ENCODE peak calls at places on chromosomes 4 and X, in six cellular contexts. T, Y, F, L, B and X are unnamed samples.

GRCh38 chr4:186266699-186267467 is 894 bp downstream of the F11 start:
- DNase-seq in Y (no peak), L (no peak), T (no peak), B (no peak), F (no peak), X (no peak)

GRCh38 chrX:33211356-33212254 is at the start of gene DMD:
- DNase-seq in B (no peak), L (no peak), T (no peak), F (peak), Y (peak), X (no peak)

GRCh38 chr4:99383381-99383780 is 30.8 kb upstream of the ADH1C start:
- DNase-seq in B (no peak), Y (no peak), T (no peak), L (no peak), F (no peak), X (no peak)

GRCh38 chr4:140884431-140885058 is 128.4 kb upstream of the TBC1D9 start:
- DNase-seq in L (peak), B (no peak), F (no peak), Y (peak), T (peak), X (no peak)

GRCh38 chr4:3016839-3017410 is 53.6 kb downstream of the GRK4 start:
- DNase-seq in F (no peak), B (no peak), L (no peak), Y (no peak), T (no peak), X (no peak)

GRCh38 chr4:169231647-169232262 is 39.0 kb downstream of the SH3RF1 start:
- DNase-seq in Y (no peak), B (no peak), F (no peak), L (no peak), T (no peak), X (no peak)

GRCh38 chr4:2393353-2394270 is 24.8 kb downstream of the ZFYVE28 start:
- DNase-seq in F (no peak), Y (no peak), B (no peak), T (no peak), L (no peak), X (peak)

GRCh38 chr4:189802884-189803283 is 137.8 kb upstream of the FRG1 start:
- DNase-seq in Y (no peak), L (no peak), B (no peak), T (no peak), F (no peak), X (no peak)

GRCh38 chr4:83731609-83732008 is 195.7 kb downstream of the GPAT3 start:
- DNase-seq in T (no peak), F (no peak), Y (peak), L (peak), B (no peak), X (no peak)

GRCh38 chrX:153190384-153190783 is 11.3 kb downstream of the MAGEA1 start:
- DNase-seq in B (no peak), Y (no peak), L (no peak), T (no peak), F (no peak), X (no peak)

GRCh38 chr4:25795566-25796454 is 67.0 kb downstream of the SEL1L3 start:
- DNase-seq in Y (peak), T (no peak), F (no peak), B (no peak), L (peak), X (no peak)

GRCh38 chr4:2825184-2825506 is 18.5 kb upstream of the ADD1 start:
- DNase-seq in T (no peak), F (no peak), L (no peak), Y (no peak), B (no peak), X (no peak)

GRCh38 chr4:1357356-1358248 is 10.6 kb downstream of the UVSSA start:
- DNase-seq in B (peak), L (no peak), Y (no peak), T (no peak), F (no peak), X (no peak)

GRCh38 chr4:100736651-100737450 is 219.0 kb upstream of the EMCN start:
- DNase-seq in Y (peak), B (no peak), F (no peak), L (peak), T (no peak), X (no peak)

GRCh38 chr4:157220026-157220881 is at the start of gene GRIA2:
- DNase-seq in L (peak), Y (peak), F (peak), B (peak), T (peak), X (peak)

GRCh38 chrX:121389976-121390709 is 342.7 kb downstream of the GLUD2 start:
- DNase-seq in T (no peak), Y (peak), L (no peak), B (no peak), F (no peak), X (no peak)

GRCh38 chr4:102599887-102600286 is 98.7 kb downstream of the NFKB1 start:
- DNase-seq in B (no peak), Y (no peak), L (no peak), F (no peak), T (no peak), X (no peak)

GRCh38 chrX:48833531-48834138 is 1.8 kb downstream of the PCSK1N start:
- DNase-seq in B (no peak), T (no peak), F (no peak), Y (no peak), L (peak), X (no peak)

GRCh38 chrX:71935542-71935941 is 24.9 kb downstream of the NHSL2 start:
- DNase-seq in Y (no peak), B (no peak), F (no peak), L (no peak), T (no peak), X (peak)

GRCh38 chr4:167100120-167100519 is 134.2 kb downstream of the SPOCK3 start:
- DNase-seq in Y (peak), T (no peak), L (peak), F (no peak), B (no peak), X (no peak)

GRCh38 chr4:52780206-52780605 is 29.0 kb upstream of the ERVMER34-1 start:
- DNase-seq in L (peak), T (no peak), B (peak), F (no peak), Y (no peak), X (peak)

GRCh38 chrX:136214551-136214950 is 36.6 kb downstream of the MAP7D3 start:
- DNase-seq in T (no peak), Y (peak), B (no peak), L (peak), F (no peak), X (no peak)

GRCh38 chr4:141215972-141216761 is 4.5 kb upstream of the ZNF330 start:
- DNase-seq in B (no peak), F (no peak), Y (no peak), L (no peak), T (no peak), X (no peak)

GRCh38 chrX:151921292-151921691 is 8.6 kb downstream of the MAGEA4 start:
- DNase-seq in Y (no peak), L (no peak), F (no peak), T (no peak), B (no peak), X (no peak)